ENCODE peak calls at places on chromosomes 16 and 17, in nine cellular contexts. One of them, this sample, is unnamed.

GRCh38 chr17:43530303-43531081 is 15.6 kb downstream of the ETV4 start:
- DNase-seq in cardiac muscle cell: peak
- DNase-seq in endothelial cell: peak
- DNase-seq in MCF 10A: no peak
- DNase-seq in mucosa of descending colon: peak
- DNase-seq in tibial artery: no peak
- DNase-seq in neural progenitor cell: peak
- DNase-seq in cardiac fibroblast: peak
- DNase-seq in PC-3: no peak
- DNase-seq in this sample: peak

GRCh38 chr17:50134206-50135110 is 4.5 kb upstream of the SAMD14 start:
- DNase-seq in cardiac muscle cell: no peak
- DNase-seq in endothelial cell: no peak
- DNase-seq in MCF 10A: no peak
- DNase-seq in mucosa of descending colon: no peak
- DNase-seq in tibial artery: peak
- DNase-seq in neural progenitor cell: no peak
- DNase-seq in cardiac fibroblast: no peak
- DNase-seq in PC-3: no peak
- DNase-seq in this sample: no peak

GRCh38 chr17:74222399-74222798 is 9.0 kb downstream of the TTYH2 start:
- DNase-seq in cardiac muscle cell: no peak
- DNase-seq in endothelial cell: no peak
- DNase-seq in MCF 10A: no peak
- DNase-seq in mucosa of descending colon: no peak
- DNase-seq in tibial artery: no peak
- DNase-seq in neural progenitor cell: no peak
- DNase-seq in cardiac fibroblast: no peak
- DNase-seq in PC-3: no peak
- DNase-seq in this sample: no peak

GRCh38 chr17:64055183-64056142 is 35.0 kb upstream of the ICAM2 start:
- DNase-seq in cardiac muscle cell: no peak
- DNase-seq in endothelial cell: no peak
- DNase-seq in MCF 10A: no peak
- DNase-seq in mucosa of descending colon: no peak
- DNase-seq in tibial artery: no peak
- DNase-seq in neural progenitor cell: no peak
- DNase-seq in cardiac fibroblast: no peak
- DNase-seq in PC-3: no peak
- DNase-seq in this sample: no peak

GRCh38 chr16:8522757-8523156 is 67.6 kb downstream of the TMEM114 start:
- DNase-seq in cardiac muscle cell: no peak
- DNase-seq in endothelial cell: no peak
- DNase-seq in MCF 10A: no peak
- DNase-seq in mucosa of descending colon: no peak
- DNase-seq in tibial artery: no peak
- DNase-seq in neural progenitor cell: no peak
- DNase-seq in cardiac fibroblast: no peak
- DNase-seq in PC-3: no peak
- DNase-seq in this sample: no peak

GRCh38 chr16:22214893-22215292 is 8.8 kb downstream of the EEF2K start:
- DNase-seq in cardiac muscle cell: no peak
- DNase-seq in endothelial cell: no peak
- DNase-seq in MCF 10A: no peak
- DNase-seq in mucosa of descending colon: no peak
- DNase-seq in tibial artery: no peak
- DNase-seq in neural progenitor cell: no peak
- DNase-seq in cardiac fibroblast: no peak
- DNase-seq in PC-3: no peak
- DNase-seq in this sample: no peak

GRCh38 chr17:283911-284675 is 68.5 kb downstream of the RPH3AL start:
- DNase-seq in cardiac muscle cell: no peak
- DNase-seq in endothelial cell: no peak
- DNase-seq in MCF 10A: no peak
- DNase-seq in mucosa of descending colon: no peak
- DNase-seq in tibial artery: peak
- DNase-seq in neural progenitor cell: no peak
- DNase-seq in cardiac fibroblast: no peak
- DNase-seq in PC-3: no peak
- DNase-seq in this sample: no peak

GRCh38 chr17:60720763-60721531 is 43.3 kb downstream of the BCAS3 start:
- DNase-seq in cardiac muscle cell: peak
- DNase-seq in endothelial cell: peak
- DNase-seq in MCF 10A: peak
- DNase-seq in mucosa of descending colon: no peak
- DNase-seq in tibial artery: no peak
- DNase-seq in neural progenitor cell: peak
- DNase-seq in cardiac fibroblast: peak
- DNase-seq in PC-3: peak
- DNase-seq in this sample: peak

GRCh38 chr16:22008215-22009142 is 568 bp downstream of the MOSMO start:
- DNase-seq in cardiac muscle cell: no peak
- DNase-seq in endothelial cell: peak
- DNase-seq in MCF 10A: no peak
- DNase-seq in mucosa of descending colon: peak
- DNase-seq in tibial artery: peak
- DNase-seq in neural progenitor cell: peak
- DNase-seq in cardiac fibroblast: no peak
- DNase-seq in PC-3: no peak
- DNase-seq in this sample: peak

GRCh38 chr16:57341441-57342303 is 16.9 kb upstream of the CCL22 start:
- DNase-seq in cardiac muscle cell: peak
- DNase-seq in endothelial cell: no peak
- DNase-seq in MCF 10A: peak
- DNase-seq in mucosa of descending colon: peak
- DNase-seq in tibial artery: no peak
- DNase-seq in neural progenitor cell: no peak
- DNase-seq in cardiac fibroblast: peak
- DNase-seq in PC-3: peak
- DNase-seq in this sample: no peak

GRCh38 chr16:82655315-82655714 is 28.5 kb downstream of the CDH13 start:
- DNase-seq in cardiac muscle cell: peak
- DNase-seq in endothelial cell: no peak
- DNase-seq in MCF 10A: peak
- DNase-seq in mucosa of descending colon: no peak
- DNase-seq in tibial artery: no peak
- DNase-seq in neural progenitor cell: no peak
- DNase-seq in cardiac fibroblast: peak
- DNase-seq in PC-3: no peak
- DNase-seq in this sample: no peak

GRCh38 chr17:29115906-29116651 is 64.1 kb downstream of the MYO18A start:
- DNase-seq in cardiac muscle cell: peak
- DNase-seq in endothelial cell: no peak
- DNase-seq in MCF 10A: peak
- DNase-seq in mucosa of descending colon: no peak
- DNase-seq in tibial artery: no peak
- DNase-seq in neural progenitor cell: peak
- DNase-seq in cardiac fibroblast: peak
- DNase-seq in PC-3: peak
- DNase-seq in this sample: peak

GRCh38 chr16:23423496-23424049 is 29.4 kb downstream of the COG7 start:
- DNase-seq in cardiac muscle cell: peak
- DNase-seq in endothelial cell: no peak
- DNase-seq in MCF 10A: peak
- DNase-seq in mucosa of descending colon: peak
- DNase-seq in tibial artery: peak
- DNase-seq in neural progenitor cell: no peak
- DNase-seq in cardiac fibroblast: peak
- DNase-seq in PC-3: peak
- DNase-seq in this sample: no peak

GRCh38 chr17:18076941-18077340 is 10.8 kb upstream of the DRG2 start:
- DNase-seq in cardiac muscle cell: peak
- DNase-seq in endothelial cell: no peak
- DNase-seq in MCF 10A: no peak
- DNase-seq in mucosa of descending colon: no peak
- DNase-seq in tibial artery: no peak
- DNase-seq in neural progenitor cell: no peak
- DNase-seq in cardiac fibroblast: peak
- DNase-seq in PC-3: no peak
- DNase-seq in this sample: no peak

GRCh38 chr17:76946111-76946771 is 78.0 kb downstream of the MGAT5B start:
- DNase-seq in cardiac muscle cell: no peak
- DNase-seq in endothelial cell: no peak
- DNase-seq in MCF 10A: no peak
- DNase-seq in mucosa of descending colon: no peak
- DNase-seq in tibial artery: no peak
- DNase-seq in neural progenitor cell: peak
- DNase-seq in cardiac fibroblast: no peak
- DNase-seq in PC-3: no peak
- DNase-seq in this sample: no peak

GRCh38 chr17:32777436-32777835 is 99.5 kb downstream of the MYO1D start:
- DNase-seq in cardiac muscle cell: no peak
- DNase-seq in endothelial cell: no peak
- DNase-seq in MCF 10A: no peak
- DNase-seq in mucosa of descending colon: peak
- DNase-seq in tibial artery: no peak
- DNase-seq in neural progenitor cell: no peak
- DNase-seq in cardiac fibroblast: no peak
- DNase-seq in PC-3: peak
- DNase-seq in this sample: no peak

DNA sequence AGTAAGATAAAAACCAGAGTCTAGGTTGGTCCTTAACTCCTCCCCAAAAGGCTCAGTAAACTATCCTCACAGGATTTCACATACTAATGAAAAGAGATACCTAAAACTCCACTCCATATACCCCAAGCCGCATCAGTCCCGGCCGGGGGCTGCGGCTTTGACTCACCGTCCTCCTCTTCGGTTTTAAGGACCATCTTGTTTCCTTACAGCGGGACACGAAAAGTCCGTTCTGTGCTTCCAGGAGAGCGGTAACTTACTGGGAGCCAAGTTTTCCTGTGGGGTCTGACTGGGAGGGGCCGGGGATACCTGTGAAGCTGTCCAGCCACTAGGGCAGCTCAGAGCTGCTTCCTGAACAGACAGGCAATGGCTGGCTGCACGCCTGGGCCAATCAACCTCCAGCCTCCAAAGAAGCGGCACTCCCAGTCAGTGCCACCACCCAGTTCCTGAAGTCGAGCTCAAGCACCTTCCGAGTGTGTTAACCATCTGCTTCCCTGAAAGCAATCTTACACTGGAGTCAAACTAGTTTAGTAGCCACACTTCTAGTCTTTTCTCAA is 45.5 kb downstream of the CYTH1 start:
- DNase-seq in cardiac muscle cell: no peak
- DNase-seq in endothelial cell: no peak
- DNase-seq in MCF 10A: peak
- DNase-seq in mucosa of descending colon: peak
- DNase-seq in tibial artery: peak
- DNase-seq in neural progenitor cell: no peak
- DNase-seq in cardiac fibroblast: no peak
- DNase-seq in PC-3: peak
- DNase-seq in this sample: no peak
- TF ChIP-seq CTCF in cardiac muscle cell: no peak
- TF ChIP-seq CTCF in endothelial cell: no peak
- TF ChIP-seq CTCF in MCF 10A: peak
- TF ChIP-seq CTCF in mucosa of descending colon: no peak
- TF ChIP-seq CTCF in tibial artery: no peak
- TF ChIP-seq CTCF in neural progenitor cell: no peak
- TF ChIP-seq CTCF in cardiac fibroblast: no peak
- TF ChIP-seq CTCF in PC-3: no peak
- TF ChIP-seq CTCF in this sample: no peak

DNA sequence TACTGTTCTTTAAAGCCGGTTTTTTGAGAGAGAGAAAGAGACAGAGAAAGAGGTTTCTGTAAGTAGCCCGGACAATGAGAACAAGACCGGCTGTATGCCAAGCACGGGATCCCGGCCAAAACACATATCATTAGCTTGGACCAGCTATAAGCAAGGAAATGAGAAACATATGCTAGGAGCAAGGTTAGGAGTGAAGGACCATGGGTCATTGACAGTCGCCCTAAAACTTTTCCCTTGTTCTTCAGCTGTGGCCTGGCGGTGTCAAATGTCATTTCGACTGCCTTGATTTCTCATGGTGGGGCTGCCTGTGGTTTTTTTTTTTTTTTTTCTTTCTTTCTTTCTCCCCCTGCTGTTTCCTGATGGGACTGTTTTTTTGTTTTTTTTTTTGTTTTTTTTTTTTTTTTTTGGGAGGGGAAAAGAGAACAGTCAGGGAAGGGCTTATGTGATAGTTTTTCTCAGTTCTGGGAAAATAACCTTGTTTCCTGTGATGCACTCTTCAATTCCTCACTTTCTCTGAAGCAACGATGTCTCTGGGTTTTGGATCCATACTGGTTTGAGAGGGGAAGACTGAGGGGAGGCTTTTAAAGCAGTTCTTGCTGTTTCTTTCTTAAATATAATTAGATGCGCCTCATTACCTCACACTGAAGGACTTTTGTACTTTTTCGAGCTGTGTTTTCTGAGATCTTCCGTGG is 124.8 kb upstream of the ZFHX3 start:
- DNase-seq in cardiac muscle cell: peak
- DNase-seq in endothelial cell: no peak
- DNase-seq in MCF 10A: peak
- DNase-seq in mucosa of descending colon: peak
- DNase-seq in tibial artery: peak
- DNase-seq in neural progenitor cell: peak
- DNase-seq in cardiac fibroblast: peak
- DNase-seq in PC-3: peak
- DNase-seq in this sample: peak
- TF ChIP-seq CTCF in cardiac muscle cell: peak
- TF ChIP-seq CTCF in endothelial cell: peak
- TF ChIP-seq CTCF in MCF 10A: peak
- TF ChIP-seq CTCF in mucosa of descending colon: no peak
- TF ChIP-seq CTCF in tibial artery: no peak
- TF ChIP-seq CTCF in neural progenitor cell: peak
- TF ChIP-seq CTCF in cardiac fibroblast: peak
- TF ChIP-seq CTCF in PC-3: peak
- TF ChIP-seq CTCF in this sample: peak

DNA sequence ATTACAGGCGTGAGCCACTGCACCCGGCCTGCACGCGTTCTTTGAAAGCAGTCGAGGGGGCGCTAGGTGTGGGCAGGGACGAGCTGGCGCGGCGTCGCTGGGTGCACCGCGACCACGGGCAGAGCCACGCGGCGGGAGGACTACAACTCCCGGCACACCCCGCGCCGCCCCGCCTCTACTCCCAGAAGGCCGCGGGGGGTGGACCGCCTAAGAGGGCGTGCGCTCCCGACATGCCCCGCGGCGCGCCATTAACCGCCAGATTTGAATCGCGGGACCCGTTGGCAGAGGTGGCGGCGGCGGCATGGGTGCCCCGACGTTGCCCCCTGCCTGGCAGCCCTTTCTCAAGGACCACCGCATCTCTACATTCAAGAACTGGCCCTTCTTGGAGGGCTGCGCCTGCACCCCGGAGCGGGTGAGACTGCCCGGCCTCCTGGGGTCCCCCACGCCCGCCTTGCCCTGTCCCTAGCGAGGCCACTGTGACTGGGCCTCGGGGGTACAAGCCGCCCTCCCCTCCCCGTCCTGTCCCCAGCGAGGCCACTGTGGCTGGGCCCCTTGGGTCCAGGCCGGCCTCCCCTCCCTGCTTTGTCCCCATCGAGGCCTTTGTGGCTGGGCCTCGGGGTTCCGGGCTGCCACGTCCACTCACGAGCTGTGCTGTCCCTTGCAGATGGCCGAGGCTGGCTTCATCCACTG is at the start of gene BIRC5:
- DNase-seq in cardiac muscle cell: peak
- DNase-seq in endothelial cell: peak
- DNase-seq in MCF 10A: peak
- DNase-seq in mucosa of descending colon: peak
- DNase-seq in tibial artery: peak
- DNase-seq in neural progenitor cell: peak
- DNase-seq in cardiac fibroblast: peak
- DNase-seq in PC-3: peak
- DNase-seq in this sample: peak
- TF ChIP-seq CTCF in cardiac muscle cell: no peak
- TF ChIP-seq CTCF in endothelial cell: no peak
- TF ChIP-seq CTCF in MCF 10A: no peak
- TF ChIP-seq CTCF in mucosa of descending colon: no peak
- TF ChIP-seq CTCF in tibial artery: no peak
- TF ChIP-seq CTCF in neural progenitor cell: no peak
- TF ChIP-seq CTCF in cardiac fibroblast: no peak
- TF ChIP-seq CTCF in PC-3: no peak
- TF ChIP-seq CTCF in this sample: no peak

GRCh38 chr17:42050360-42051012 is at the start of gene C17orf113:
- DNase-seq in cardiac muscle cell: peak
- DNase-seq in endothelial cell: peak
- DNase-seq in MCF 10A: no peak
- DNase-seq in mucosa of descending colon: peak
- DNase-seq in tibial artery: no peak
- DNase-seq in neural progenitor cell: peak
- DNase-seq in cardiac fibroblast: peak
- DNase-seq in PC-3: peak
- DNase-seq in this sample: peak
- TF ChIP-seq CTCF in cardiac muscle cell: peak
- TF ChIP-seq CTCF in endothelial cell: no peak
- TF ChIP-seq CTCF in MCF 10A: peak
- TF ChIP-seq CTCF in mucosa of descending colon: peak
- TF ChIP-seq CTCF in tibial artery: peak
- TF ChIP-seq CTCF in neural progenitor cell: peak
- TF ChIP-seq CTCF in cardiac fibroblast: no peak
- TF ChIP-seq CTCF in PC-3: peak
- TF ChIP-seq CTCF in this sample: peak